ENCODE peak calls at places on chromosomes 7 and 10, in six cellular contexts. M, Z, W, K, E and D are unnamed samples. For H3K27me3, the result is how much of the 10 kb centered on the place peaks cover.

GRCh38 chr10:8978100-8978499 is 923.6 kb downstream of the GATA3 start:
- DNase-seq in M (no peak), Z (no peak), W (no peak), K (no peak), E (no peak), D (no peak)

GRCh38 chr7:84236398-84236797 is 41.8 kb upstream of the SEMA3A start:
- DNase-seq in M (no peak), Z (no peak), W (peak), K (no peak), E (no peak), D (no peak)

GRCh38 chr7:1999278-1999984 is 233.3 kb downstream of the MAD1L1 start:
- DNase-seq in M (no peak), Z (no peak), W (no peak), K (peak), E (no peak), D (no peak)

GRCh38 chr10:8811201-8811600 is 756.7 kb downstream of the GATA3 start:
- DNase-seq in M (no peak), Z (no peak), W (no peak), K (no peak), E (no peak), D (no peak)

GRCh38 chr7:90587766-90588165 is 8.4 kb upstream of the CDK14 start:
- DNase-seq in M (no peak), Z (no peak), W (no peak), K (no peak), E (no peak), D (no peak)

GRCh38 chr7:71131256-71131752 is 640 bp upstream of the GALNT17 start:
- DNase-seq in M (no peak), Z (no peak), W (no peak), K (peak), E (peak), D (no peak)

GRCh38 chr10:21452203-21452602 is 73.3 kb downstream of the SKIDA1 start:
- DNase-seq in M (no peak), Z (no peak), W (no peak), K (no peak), E (no peak), D (no peak)

GRCh38 chr7:10855583-10855982 is 118.1 kb upstream of the PHF14 start:
- DNase-seq in M (no peak), Z (no peak), W (no peak), K (peak), E (no peak), D (no peak)

GRCh38 chr7:26151096-26151495 is 902 bp upstream of the NFE2L3 start:
- DNase-seq in M (no peak), Z (no peak), W (no peak), K (no peak), E (no peak), D (no peak)

GRCh38 chr7:158995514-158995913 is 139.2 kb downstream of the DYNC2I1 start:
- DNase-seq in M (no peak), Z (no peak), W (no peak), K (peak), E (no peak), D (no peak)
- H3K27me3 ChIP-seq in M (under half), Z (under half), W (half or more), K (under half), E (under half), D (under half)

DNA sequence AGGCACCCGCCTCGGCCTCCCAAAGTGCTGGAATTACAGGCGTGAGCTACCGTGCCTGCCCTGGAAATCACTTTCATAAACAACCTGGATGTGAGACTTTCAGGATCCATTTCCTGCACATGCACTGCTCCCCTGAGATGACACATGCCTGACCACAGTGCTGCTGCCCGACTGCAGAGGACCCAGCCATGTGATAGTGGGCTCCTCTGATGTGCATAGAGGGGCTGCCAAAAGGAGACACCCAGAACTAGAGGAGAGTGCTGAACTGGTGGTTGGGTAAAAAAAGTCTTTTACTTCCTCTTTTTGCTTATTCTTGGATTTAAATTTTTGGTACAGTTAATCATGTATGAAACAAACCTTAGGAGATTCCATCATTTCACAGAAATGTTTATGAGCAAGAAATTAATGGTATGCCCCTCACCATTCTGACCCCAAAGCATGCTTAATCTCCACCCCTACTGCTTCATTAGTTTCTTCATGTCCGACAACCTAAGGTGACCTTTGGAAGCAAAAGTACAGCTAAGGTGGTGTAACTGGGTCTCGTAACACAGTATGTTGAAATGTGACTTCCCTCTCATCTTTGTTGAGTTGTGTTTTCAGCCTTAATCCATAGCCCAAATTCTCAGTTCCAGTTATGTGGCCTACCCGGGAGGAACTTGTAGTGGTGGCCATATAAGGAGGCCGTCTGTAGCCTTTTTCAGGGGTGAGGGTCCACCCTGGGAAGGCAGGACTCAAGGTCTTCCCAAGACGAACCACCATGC is 111.1 kb downstream of the RNF216 start:
- DNase-seq in M (no peak), Z (no peak), W (no peak), K (no peak), E (no peak), D (no peak)
- H3K27ac ChIP-seq in M (no peak), Z (no peak), W (no peak), K (peak), E (no peak), D (no peak)

DNA sequence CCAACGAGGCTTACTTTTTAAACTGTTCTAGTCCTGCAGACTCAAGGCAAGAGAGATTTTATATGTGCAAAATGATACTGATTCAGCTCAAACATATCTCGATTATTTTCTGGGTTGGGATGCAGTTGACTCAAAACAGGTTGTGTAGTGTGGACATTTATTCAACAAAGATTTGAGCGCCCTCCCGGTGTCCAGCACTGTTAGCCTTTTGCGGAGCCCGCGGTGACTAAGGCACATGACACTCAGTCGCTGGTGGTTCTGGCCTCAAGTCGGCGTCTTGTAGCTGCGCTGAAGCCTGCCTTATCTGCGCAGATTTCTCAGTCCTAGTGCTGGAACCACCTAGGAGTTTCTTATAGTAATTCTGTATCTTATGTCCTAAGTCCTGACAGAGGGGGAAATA is 938 bp upstream of the CADPS2 start:
- DNase-seq in M (peak), Z (peak), W (peak), K (peak), E (peak), D (no peak)
- H3K27me3 ChIP-seq in M (under half), Z (under half), W (under half), K (under half), E (under half), D (half or more)

GRCh38 chr10:5945561-5946418 is 31.6 kb downstream of the IL15RA start:
- DNase-seq in M (no peak), Z (peak), W (no peak), K (peak), E (no peak), D (no peak)

GRCh38 chr10:5943536-5943935 is 33.8 kb downstream of the IL15RA start:
- DNase-seq in M (peak), Z (peak), W (no peak), K (no peak), E (no peak), D (no peak)

GRCh38 chr10:5945203-5945534 is 32.2 kb downstream of the IL15RA start:
- DNase-seq in M (no peak), Z (no peak), W (no peak), K (no peak), E (no peak), D (no peak)

GRCh38 chr10:5942471-5942870 is 34.9 kb downstream of the IL15RA start:
- DNase-seq in M (peak), Z (peak), W (no peak), K (peak), E (no peak), D (no peak)

DNA sequence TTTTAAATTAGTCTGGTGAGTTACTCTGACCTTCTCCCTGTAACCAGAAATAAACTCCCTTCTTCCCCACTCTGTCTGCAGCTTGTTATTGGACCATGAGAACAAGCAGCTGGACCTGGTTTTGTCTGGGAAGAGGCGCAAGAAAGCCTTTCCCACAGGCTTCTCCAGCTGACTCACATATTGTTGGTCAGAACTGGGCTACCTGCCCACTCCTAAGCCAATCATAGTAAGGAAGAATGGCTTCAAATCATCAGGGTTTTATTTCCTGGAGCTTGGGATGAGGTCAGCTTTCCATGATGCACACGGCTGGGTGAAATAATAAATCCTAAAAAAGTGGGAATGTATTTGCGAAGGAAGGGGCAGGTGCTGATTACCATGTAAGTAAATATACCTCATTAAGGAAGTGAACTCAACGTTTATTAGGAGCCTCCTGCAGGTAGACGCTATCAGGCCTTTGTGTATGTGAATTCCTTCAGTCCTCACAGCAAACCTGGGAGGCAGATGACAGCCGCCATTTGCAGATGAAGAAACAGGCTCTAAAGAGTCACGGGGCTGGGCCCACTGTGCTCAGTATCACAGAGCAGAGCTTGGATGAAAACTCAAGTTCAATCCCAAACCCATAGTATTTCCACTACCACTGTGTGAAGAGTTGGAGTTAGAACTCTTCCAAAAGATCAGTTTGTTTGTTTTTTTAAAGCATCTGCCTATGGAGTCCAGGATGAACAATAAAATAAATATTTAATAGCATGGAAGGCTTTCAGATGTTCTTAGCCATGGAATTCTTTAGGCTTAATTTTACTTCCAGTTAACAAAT is 32.7 kb downstream of the IL15RA start:
- DNase-seq in M (peak), Z (peak), W (peak), K (no peak), E (no peak), D (no peak)
- H3K27ac ChIP-seq in M (peak), Z (peak), W (peak), K (peak), E (no peak), D (no peak)

DNA sequence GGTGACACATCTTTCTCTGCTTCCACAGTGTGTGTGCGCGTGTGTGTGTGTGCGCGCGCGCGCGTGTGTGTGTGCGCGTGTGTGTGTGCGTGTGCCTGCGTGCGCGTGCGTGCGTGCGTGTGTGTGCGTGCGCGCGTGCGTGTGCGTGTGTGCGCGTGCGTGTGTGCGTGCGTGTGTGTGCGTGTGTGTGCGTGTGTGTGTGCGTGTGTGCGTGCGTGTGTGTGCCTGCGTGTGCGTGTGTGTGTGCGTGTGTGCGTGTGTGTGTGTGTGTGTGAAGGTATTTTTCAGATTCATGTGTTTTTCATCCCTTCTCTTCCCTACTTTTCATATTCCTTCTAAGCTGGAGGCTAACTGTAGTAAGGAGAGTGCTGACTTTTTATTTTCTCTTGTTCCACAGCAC is 148.5 kb downstream of the CREB5 start:
- DNase-seq in M (no peak), Z (no peak), W (no peak), K (no peak), E (no peak), D (no peak)
- H3K27me3 ChIP-seq in M (under half), Z (under half), W (under half), K (under half), E (under half), D (under half)

DNA sequence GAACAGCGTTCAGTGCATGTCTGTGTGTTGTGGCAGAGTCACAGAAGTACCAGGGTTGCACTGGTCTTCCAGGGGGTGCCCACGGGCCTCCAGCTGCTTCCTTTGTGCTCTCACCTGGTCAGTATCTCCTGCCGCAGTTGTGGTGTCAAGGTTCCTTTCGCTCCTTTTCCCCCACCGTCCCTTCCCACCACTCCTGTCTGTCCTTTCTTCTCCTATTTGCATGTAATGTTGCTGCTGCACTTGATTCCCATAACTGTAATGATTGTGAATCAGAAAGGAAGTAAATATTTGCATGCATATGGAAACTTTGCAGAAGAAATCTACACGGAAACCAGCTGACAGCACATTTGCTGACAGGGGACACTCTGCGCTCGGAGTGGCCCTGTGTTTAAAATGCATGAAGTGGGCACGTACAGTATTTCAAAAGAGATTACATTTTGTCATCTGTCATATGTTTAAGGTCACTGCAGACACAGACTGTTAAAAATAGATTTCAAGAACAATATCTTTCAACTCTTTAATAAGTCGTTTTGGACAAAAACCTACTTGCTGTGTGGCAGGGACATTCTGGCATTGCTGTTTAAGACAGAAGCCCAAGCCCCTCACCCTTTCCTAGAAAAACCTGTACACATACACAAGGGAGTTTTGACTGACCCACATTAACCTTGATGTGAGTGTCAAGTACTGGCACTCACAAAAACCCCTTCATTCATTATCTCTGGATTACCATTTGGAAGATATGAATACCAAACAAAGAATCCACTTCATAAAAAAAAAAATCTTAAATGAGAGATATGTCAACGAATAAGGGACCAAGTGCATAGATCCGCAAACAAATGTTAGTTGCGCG is 336.7 kb upstream of the KLF6 start:
- DNase-seq in M (no peak), Z (no peak), W (no peak), K (no peak), E (no peak), D (no peak)
- H3K27ac ChIP-seq in M (no peak), Z (no peak), W (no peak), K (peak), E (no peak), D (no peak)

GRCh38 chr10:100598166-100598565 is 62.4 kb downstream of the HIF1AN start:
- DNase-seq in M (no peak), Z (no peak), W (no peak), K (no peak), E (no peak), D (no peak)

GRCh38 chr10:100600218-100600617 is 64.5 kb downstream of the HIF1AN start:
- DNase-seq in M (no peak), Z (no peak), W (no peak), K (no peak), E (no peak), D (no peak)
- H3K27me3 ChIP-seq in M (under half), Z (under half), W (half or more), K (under half), E (under half), D (under half)

DNA sequence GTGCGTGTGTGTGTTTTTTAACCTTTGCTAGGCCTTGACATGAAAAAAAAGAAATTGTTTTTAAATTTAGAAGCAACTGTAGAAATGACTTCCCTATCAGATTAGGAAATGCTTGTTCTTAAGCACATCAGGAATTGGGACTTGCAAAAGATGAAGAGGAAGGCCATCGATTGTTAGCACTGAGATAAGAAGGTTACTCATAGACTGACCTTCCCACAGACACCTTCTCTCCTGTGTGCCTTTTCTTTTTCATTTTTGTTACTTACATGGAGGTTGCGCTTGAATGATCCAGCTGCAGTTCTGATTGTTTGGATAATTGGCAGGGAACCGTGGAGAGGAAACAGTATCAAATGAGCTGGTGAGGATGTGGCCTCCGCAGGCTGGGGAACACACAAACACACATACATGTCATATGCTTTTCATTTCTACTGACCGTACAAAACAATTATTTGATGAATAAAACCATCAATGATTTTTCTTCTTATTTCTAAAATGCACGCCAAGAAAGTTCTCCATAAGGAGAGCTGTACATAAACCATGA is 134.9 kb upstream of the RSU1 start:
- DNase-seq in M (no peak), Z (no peak), W (no peak), K (no peak), E (no peak), D (no peak)
- H3K27ac ChIP-seq in M (no peak), Z (peak), W (no peak), K (no peak), E (no peak), D (no peak)

GRCh38 chr7:128266891-128267839 is 26.1 kb downstream of the LEP start:
- DNase-seq in M (no peak), Z (no peak), W (no peak), K (peak), E (peak), D (no peak)

GRCh38 chr7:128266529-128266890 is 25.4 kb downstream of the LEP start:
- DNase-seq in M (no peak), Z (no peak), W (no peak), K (no peak), E (no peak), D (no peak)

GRCh38 chr7:128270799-128271411 is 29.8 kb downstream of the LEP start:
- DNase-seq in M (no peak), Z (no peak), W (no peak), K (peak), E (no peak), D (no peak)

GRCh38 chr7:128265906-128266300 is 24.8 kb downstream of the LEP start:
- DNase-seq in M (no peak), Z (no peak), W (no peak), K (no peak), E (no peak), D (no peak)

DNA sequence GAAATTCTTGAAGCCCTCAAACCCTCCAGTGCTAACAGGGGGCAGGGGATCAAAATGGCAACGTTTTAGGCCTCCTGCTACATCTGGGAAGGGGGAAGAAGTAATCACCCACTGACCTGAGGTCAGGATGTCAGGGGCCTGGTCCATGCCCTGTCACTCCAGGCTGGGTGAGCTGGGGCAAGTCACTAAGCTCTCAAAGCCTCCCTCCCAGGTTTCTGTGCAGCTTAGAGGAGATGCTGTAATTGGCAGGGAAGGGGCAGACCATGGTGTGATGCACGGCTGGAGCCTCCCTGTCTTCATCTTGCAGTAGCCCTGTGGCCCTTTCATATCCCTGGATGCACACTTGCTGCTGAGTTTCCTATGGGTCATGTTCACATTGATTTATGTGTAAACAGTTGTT is 27.2 kb downstream of the LEP start:
- DNase-seq in M (no peak), Z (no peak), W (no peak), K (no peak), E (no peak), D (no peak)
- H3K27me3 ChIP-seq in M (under half), Z (under half), W (under half), K (under half), E (under half), D (under half)

GRCh38 chr10:95327367-95327766 is 36.6 kb upstream of the PDLIM1 start:
- DNase-seq in M (peak), Z (no peak), W (no peak), K (no peak), E (no peak), D (no peak)
- H3K27ac ChIP-seq in M (peak), Z (peak), W (no peak), K (no peak), E (no peak), D (no peak)